ENCODE peak calls at places on chromosomes 5 and 9, in nine cellular contexts. P, K, T, G, X, I, J, R and A are unnamed samples.

GRCh38 chr9:115642285-115642684 is 511.3 kb upstream of the PAPPA start:
- DNase-seq in P (peak), K (no peak), T (no peak), G (no peak), X (no peak), I (no peak), J (no peak), R (no peak), A (no peak)

GRCh38 chr9:29730096-29730621 is 2156.9 kb upstream of the C9orf72 start:
- DNase-seq in P (no peak), K (no peak), T (no peak), G (no peak), X (no peak), I (no peak), J (no peak), R (no peak), A (no peak)

GRCh38 chr5:57494104-57495098 is 11.8 kb upstream of the ACTBL2 start:
- DNase-seq in P (peak), K (peak), T (no peak), G (peak), X (peak), I (no peak), J (peak), R (peak), A (peak)

GRCh38 chr5:81239613-81240012 is 6.5 kb downstream of the CKMT2 start:
- DNase-seq in P (no peak), K (no peak), T (no peak), G (no peak), X (no peak), I (no peak), J (no peak), R (no peak), A (no peak)

GRCh38 chr5:116571568-116572321 is 2.9 kb downstream of the SEMA6A start:
- DNase-seq in P (no peak), K (peak), T (no peak), G (no peak), X (no peak), I (no peak), J (no peak), R (no peak), A (no peak)

GRCh38 chr5:69158039-69158438 is 8.9 kb upstream of the CCNB1 start:
- DNase-seq in P (no peak), K (no peak), T (no peak), G (no peak), X (no peak), I (no peak), J (no peak), R (no peak), A (no peak)

GRCh38 chr9:112750767-112751058 is 153 bp downstream of the SNX30 start:
- DNase-seq in P (no peak), K (no peak), T (no peak), G (no peak), X (no peak), I (no peak), J (no peak), R (no peak), A (no peak)

GRCh38 chr5:172235827-172236749 is 42.1 kb downstream of the EFCAB9 start:
- DNase-seq in P (no peak), K (no peak), T (no peak), G (no peak), X (no peak), I (no peak), J (no peak), R (peak), A (no peak)

GRCh38 chr5:123035320-123035949 is 1.1 kb downstream of the PPIC start:
- DNase-seq in P (peak), K (peak), T (no peak), G (peak), X (peak), I (no peak), J (peak), R (peak), A (no peak)

GRCh38 chr5:160441352-160441781 is 19.7 kb downstream of the PTTG1 start:
- DNase-seq in P (no peak), K (no peak), T (no peak), G (no peak), X (no peak), I (no peak), J (no peak), R (no peak), A (no peak)

GRCh38 chr9:131346559-131346958 is 47.3 kb upstream of the PRRC2B start:
- DNase-seq in P (no peak), K (no peak), T (no peak), G (no peak), X (no peak), I (no peak), J (no peak), R (no peak), A (no peak)

GRCh38 chr9:108727580-108728056 is 128.2 kb downstream of the ACTL7B start:
- DNase-seq in P (peak), K (no peak), T (no peak), G (no peak), X (no peak), I (no peak), J (no peak), R (peak), A (no peak)

DNA sequence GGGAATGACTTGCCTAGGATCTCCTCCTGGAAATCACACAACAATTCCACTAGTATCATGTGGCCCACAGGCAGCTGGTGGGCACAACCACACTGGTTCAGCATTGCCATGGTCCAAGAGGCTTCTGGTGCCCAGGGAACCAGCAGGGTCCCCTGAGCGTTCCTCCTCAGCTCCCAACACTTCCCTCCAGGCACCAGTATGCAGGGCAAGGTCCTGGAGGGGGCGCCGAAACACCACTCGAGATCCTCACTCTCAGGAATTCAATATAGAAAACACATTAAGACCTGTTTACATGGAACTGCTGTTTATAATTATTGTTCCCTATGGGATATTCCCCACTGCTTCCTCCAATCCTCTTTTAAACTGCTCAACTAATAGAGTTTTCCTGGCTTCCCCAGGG is 91.9 kb upstream of the GABRP start:
- DNase-seq in P (no peak), K (no peak), T (no peak), G (no peak), X (no peak), I (no peak), J (peak), R (no peak), A (no peak)
- TF ChIP-seq CTCF in P (no peak), K (no peak), T (no peak), G (no peak), X (no peak), I (peak), J (no peak), R (no peak), A (no peak)

GRCh38 chr5:9850456-9850855 is 220.3 kb upstream of the TAS2R1 start:
- DNase-seq in P (no peak), K (no peak), T (no peak), G (no peak), X (no peak), I (no peak), J (no peak), R (no peak), A (no peak)

GRCh38 chr5:9852686-9853085 is 222.5 kb upstream of the TAS2R1 start:
- DNase-seq in P (peak), K (no peak), T (no peak), G (no peak), X (no peak), I (no peak), J (peak), R (no peak), A (no peak)

GRCh38 chr5:9847631-9848030 is 217.5 kb upstream of the TAS2R1 start:
- DNase-seq in P (no peak), K (no peak), T (no peak), G (no peak), X (no peak), I (no peak), J (no peak), R (no peak), A (no peak)

GRCh38 chr5:9853309-9853708 is 223.2 kb upstream of the TAS2R1 start:
- DNase-seq in P (no peak), K (no peak), T (no peak), G (no peak), X (no peak), I (no peak), J (no peak), R (no peak), A (no peak)

DNA sequence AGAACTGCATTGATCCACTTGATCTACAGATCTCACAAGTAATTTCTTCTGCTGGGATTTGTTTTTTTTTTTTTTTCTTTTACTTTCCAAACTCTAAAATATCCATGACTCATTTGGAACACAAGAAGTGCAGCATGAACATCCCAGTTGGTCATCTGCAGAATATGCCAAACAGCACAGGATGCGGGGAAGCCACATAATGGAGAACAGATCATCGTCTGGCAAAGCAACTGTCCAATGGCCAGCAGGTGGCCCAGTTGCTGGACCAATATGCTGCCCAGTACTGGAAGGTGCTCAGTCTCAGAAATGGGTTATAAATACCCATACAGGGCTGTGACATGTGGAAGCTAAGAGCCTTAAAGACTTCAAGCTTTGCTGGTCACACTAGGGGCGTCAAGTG is 221.3 kb upstream of the TAS2R1 start:
- DNase-seq in P (peak), K (no peak), T (no peak), G (peak), X (no peak), I (no peak), J (peak), R (peak), A (peak)
- TF ChIP-seq CTCF in P (peak), K (peak), T (peak), G (peak), X (no peak), I (peak), J (peak), R (peak), A (peak)

DNA sequence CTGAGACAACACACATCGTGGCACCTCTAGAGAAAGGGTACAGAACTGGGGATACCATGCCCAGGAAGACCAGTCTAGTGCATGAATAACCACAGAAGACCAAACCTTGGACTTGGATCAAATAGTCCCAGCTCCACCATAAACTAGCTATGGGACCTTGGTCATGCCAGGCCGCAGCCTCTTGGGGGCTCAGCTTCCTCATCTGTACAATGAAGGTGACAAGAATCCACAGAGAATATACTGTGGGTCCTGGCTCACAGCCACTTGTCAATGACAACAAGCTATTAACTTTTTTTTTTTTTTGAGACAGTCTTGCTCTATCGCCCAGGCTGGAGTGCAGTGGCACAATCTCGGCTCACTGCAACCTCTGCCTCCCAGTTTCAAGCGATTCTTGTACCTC is 3.9 kb downstream of the KYAT1 start:
- DNase-seq in P (no peak), K (no peak), T (no peak), G (no peak), X (no peak), I (no peak), J (no peak), R (no peak), A (no peak)
- TF ChIP-seq CTCF in P (no peak), K (no peak), T (no peak), G (no peak), X (no peak), I (no peak), J (no peak), R (no peak), A (no peak)

GRCh38 chr9:96061293-96061987 is 185.9 kb downstream of the ERCC6L2 start:
- DNase-seq in P (peak), K (peak), T (peak), G (peak), X (peak), I (no peak), J (peak), R (peak), A (no peak)
- TF ChIP-seq CTCF in P (peak), K (no peak), T (peak), G (no peak), X (peak), I (peak), J (peak), R (peak), A (peak)

DNA sequence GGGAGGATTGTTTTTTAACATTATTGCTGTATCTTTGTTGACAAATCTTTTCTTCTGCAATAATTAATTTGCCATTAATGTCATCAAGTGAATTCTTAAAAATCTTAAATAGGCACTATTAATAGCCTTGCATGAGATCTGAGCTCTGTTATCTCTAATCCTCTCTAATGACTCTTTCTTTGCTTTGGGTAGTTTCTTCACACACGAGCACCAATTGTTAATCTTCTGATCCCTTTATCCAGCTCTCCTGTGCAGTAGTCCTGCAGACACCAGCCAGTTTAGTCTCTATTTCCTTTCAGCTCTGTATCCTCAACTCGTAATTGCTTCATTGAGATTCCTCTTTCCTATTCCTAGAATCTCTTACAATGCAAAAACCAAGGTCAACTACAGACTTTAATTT is 8.1 kb downstream of the SPINK14 start:
- DNase-seq in P (no peak), K (no peak), T (no peak), G (no peak), X (no peak), I (no peak), J (no peak), R (no peak), A (no peak)
- TF ChIP-seq CTCF in P (no peak), K (no peak), T (no peak), G (no peak), X (no peak), I (no peak), J (no peak), R (no peak), A (no peak)